ENCODE peak calls at places on chromosomes 2 and 18, in six cellular contexts. One of them, this sample, is unnamed.
A peak's percentile ranks its signal among the peaks of the same experiment; 100 is the strongest.

GRCh38 chr2:23376972-23377371 is 8.0 kb upstream of the KLHL29 start:
- DNase-seq in GM23248: no peak
- DNase-seq in PC-3: no peak
- DNase-seq in SK-N-SH: no peak
- DNase-seq in MM.1S: no peak
- DNase-seq in HCT116: no peak
- DNase-seq in this sample: no peak

GRCh38 chr2:98654702-98655488 is 46.5 kb downstream of the UNC50 start:
- DNase-seq in GM23248: no peak
- DNase-seq in PC-3: no peak
- DNase-seq in HCT116: no peak
- DNase-seq in MM.1S: no peak
- DNase-seq in SK-N-SH: peak; percentile 12
- DNase-seq in this sample: no peak

GRCh38 chr2:171878481-171878993 is 15.5 kb downstream of the SLC25A12 start:
- DNase-seq in GM23248: peak; percentile 78
- DNase-seq in SK-N-SH: no peak
- DNase-seq in PC-3: no peak
- DNase-seq in HCT116: no peak
- DNase-seq in MM.1S: no peak
- DNase-seq in this sample: no peak

GRCh38 chr2:174062934-174063333 is 97.8 kb upstream of the SP3 start:
- DNase-seq in HCT116: no peak
- DNase-seq in SK-N-SH: no peak
- DNase-seq in PC-3: no peak
- DNase-seq in MM.1S: no peak
- DNase-seq in GM23248: no peak
- DNase-seq in this sample: peak; percentile 80

GRCh38 chr2:18456026-18456425 is 104.4 kb downstream of the RDH14 start:
- DNase-seq in GM23248: peak; percentile 32
- DNase-seq in MM.1S: no peak
- DNase-seq in PC-3: no peak
- DNase-seq in HCT116: no peak
- DNase-seq in SK-N-SH: no peak
- DNase-seq in this sample: no peak

GRCh38 chr18:27715751-27716150 is 461.2 kb downstream of the CDH2 start:
- DNase-seq in HCT116: no peak
- DNase-seq in SK-N-SH: no peak
- DNase-seq in MM.1S: no peak
- DNase-seq in GM23248: peak; percentile 7
- DNase-seq in PC-3: no peak
- DNase-seq in this sample: no peak

GRCh38 chr18:13381907-13382682 is 163.5 kb downstream of the LDLRAD4 start:
- DNase-seq in SK-N-SH: peak; percentile 73
- DNase-seq in HCT116: no peak
- DNase-seq in GM23248: peak; percentile 78
- DNase-seq in MM.1S: peak; percentile 54
- DNase-seq in PC-3: no peak
- DNase-seq in this sample: no peak

GRCh38 chr18:3902676-3903075 is 452.7 kb downstream of the TGIF1 start:
- DNase-seq in MM.1S: no peak
- DNase-seq in SK-N-SH: no peak
- DNase-seq in PC-3: no peak
- DNase-seq in GM23248: peak; percentile 7
- DNase-seq in HCT116: no peak
- DNase-seq in this sample: peak; percentile 9

GRCh38 chr18:49052891-49053644 is 102.3 kb upstream of the SMAD7 start:
- DNase-seq in PC-3: peak; percentile 41
- DNase-seq in HCT116: no peak
- DNase-seq in SK-N-SH: peak; percentile 75
- DNase-seq in MM.1S: no peak
- DNase-seq in GM23248: peak; percentile 98
- DNase-seq in this sample: no peak

GRCh38 chr18:23540867-23541266 is 37.6 kb downstream of the RMC1 start:
- DNase-seq in MM.1S: peak; percentile 62
- DNase-seq in GM23248: no peak
- DNase-seq in HCT116: no peak
- DNase-seq in PC-3: no peak
- DNase-seq in SK-N-SH: no peak
- DNase-seq in this sample: no peak

GRCh38 chr2:8547284-8548064 is 134.4 kb upstream of the ID2 start:
- DNase-seq in SK-N-SH: no peak
- DNase-seq in GM23248: no peak
- DNase-seq in HCT116: no peak
- DNase-seq in PC-3: no peak
- DNase-seq in MM.1S: no peak
- DNase-seq in this sample: no peak

GRCh38 chr2:220748875-220749479 is 823.1 kb downstream of the EPHA4 start:
- DNase-seq in SK-N-SH: no peak
- DNase-seq in GM23248: no peak
- DNase-seq in PC-3: no peak
- DNase-seq in HCT116: no peak
- DNase-seq in MM.1S: no peak
- DNase-seq in this sample: peak; percentile 34

GRCh38 chr18:46716827-46717226 is 40.0 kb downstream of the ST8SIA5 start:
- DNase-seq in GM23248: no peak
- DNase-seq in SK-N-SH: no peak
- DNase-seq in PC-3: no peak
- DNase-seq in HCT116: no peak
- DNase-seq in MM.1S: no peak
- DNase-seq in this sample: no peak

GRCh38 chr18:75507636-75508035 is 80.1 kb upstream of the SMIM21 start:
- DNase-seq in PC-3: no peak
- DNase-seq in HCT116: no peak
- DNase-seq in GM23248: no peak
- DNase-seq in MM.1S: no peak
- DNase-seq in SK-N-SH: no peak
- DNase-seq in this sample: no peak

GRCh38 chr18:58605027-58606020 is 23.6 kb downstream of the ALPK2 start:
- DNase-seq in GM23248: peak; percentile 65
- DNase-seq in HCT116: peak; percentile 56
- DNase-seq in SK-N-SH: no peak
- DNase-seq in PC-3: peak; percentile 79
- DNase-seq in MM.1S: no peak
- DNase-seq in this sample: no peak

GRCh38 chr2:173644146-173644545 is 289.5 kb downstream of the CDCA7 start:
- DNase-seq in SK-N-SH: no peak
- DNase-seq in MM.1S: no peak
- DNase-seq in PC-3: peak; percentile 65
- DNase-seq in GM23248: peak; percentile 88
- DNase-seq in HCT116: no peak
- DNase-seq in this sample: no peak

GRCh38 chr2:109260886-109261700 is 132.1 kb downstream of the SH3RF3 start:
- DNase-seq in GM23248: peak; percentile 49
- DNase-seq in SK-N-SH: no peak
- DNase-seq in PC-3: peak; percentile 18
- DNase-seq in HCT116: no peak
- DNase-seq in MM.1S: peak; percentile 28
- DNase-seq in this sample: peak; percentile 32

GRCh38 chr2:70977605-70978205 is 725 bp upstream of the ANKRD53 start:
- DNase-seq in PC-3: peak; percentile 57
- DNase-seq in HCT116: no peak
- DNase-seq in MM.1S: peak; percentile 41
- DNase-seq in GM23248: peak; percentile 95
- DNase-seq in SK-N-SH: peak; percentile 7
- DNase-seq in this sample: no peak

GRCh38 chr18:40738321-40738880 is 1216.6 kb upstream of the PIK3C3 start:
- DNase-seq in MM.1S: peak; percentile 90
- DNase-seq in GM23248: no peak
- DNase-seq in PC-3: no peak
- DNase-seq in SK-N-SH: no peak
- DNase-seq in HCT116: no peak
- DNase-seq in this sample: no peak

GRCh38 chr2:197360744-197361156 is 50.2 kb upstream of the ANKRD44 start:
- DNase-seq in SK-N-SH: peak; percentile 68
- DNase-seq in PC-3: no peak
- DNase-seq in GM23248: peak; percentile 79
- DNase-seq in MM.1S: no peak
- DNase-seq in HCT116: no peak
- DNase-seq in this sample: no peak

GRCh38 chr2:138609446-138609845 is 107.9 kb downstream of the SPOPL start:
- DNase-seq in GM23248: no peak
- DNase-seq in SK-N-SH: no peak
- DNase-seq in PC-3: no peak
- DNase-seq in MM.1S: no peak
- DNase-seq in HCT116: no peak
- DNase-seq in this sample: no peak

GRCh38 chr18:27382477-27383216 is 197.5 kb upstream of the CHST9 start:
- DNase-seq in GM23248: no peak
- DNase-seq in HCT116: no peak
- DNase-seq in SK-N-SH: no peak
- DNase-seq in PC-3: no peak
- DNase-seq in MM.1S: no peak
- DNase-seq in this sample: no peak

GRCh38 chr18:48419268-48420022 is 10.3 kb upstream of the ZBTB7C start:
- DNase-seq in PC-3: no peak
- DNase-seq in MM.1S: no peak
- DNase-seq in SK-N-SH: no peak
- DNase-seq in GM23248: no peak
- DNase-seq in HCT116: no peak
- DNase-seq in this sample: no peak

DNA sequence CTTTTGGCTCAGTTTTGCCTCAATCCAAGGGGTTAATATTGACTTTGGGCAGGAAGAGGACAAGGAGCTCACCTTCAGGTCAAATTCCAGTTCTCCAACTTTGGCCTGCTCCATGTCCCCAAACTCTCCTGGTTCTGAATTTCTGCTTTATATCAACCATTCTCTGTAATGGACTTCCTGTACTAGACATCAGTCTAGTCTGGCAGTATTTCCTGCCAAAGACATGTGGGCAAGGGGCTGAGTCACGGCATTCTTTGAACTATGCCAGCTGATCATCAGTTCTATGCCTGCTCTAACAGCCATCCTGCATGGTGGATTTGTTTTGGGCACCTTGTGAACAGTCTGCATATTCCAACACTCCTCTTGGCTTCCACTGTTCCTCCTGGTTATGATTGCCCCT is 199.4 kb downstream of the ZEB2 start:
- DNase-seq in PC-3: peak; percentile 78
- DNase-seq in SK-N-SH: no peak
- DNase-seq in HCT116: no peak
- DNase-seq in MM.1S: no peak
- DNase-seq in GM23248: peak; percentile 79
- DNase-seq in this sample: no peak
- H3K4me2 ChIP-seq in PC-3: no peak overlapping the region
- H3K4me2 ChIP-seq in SK-N-SH: peak overlapping the region; percentile 38
- H3K4me2 ChIP-seq in HCT116: no peak overlapping the region
- H3K4me2 ChIP-seq in MM.1S: no peak overlapping the region
- H3K4me2 ChIP-seq in GM23248: no peak overlapping the region
- H3K4me2 ChIP-seq in this sample: no peak overlapping the region

DNA sequence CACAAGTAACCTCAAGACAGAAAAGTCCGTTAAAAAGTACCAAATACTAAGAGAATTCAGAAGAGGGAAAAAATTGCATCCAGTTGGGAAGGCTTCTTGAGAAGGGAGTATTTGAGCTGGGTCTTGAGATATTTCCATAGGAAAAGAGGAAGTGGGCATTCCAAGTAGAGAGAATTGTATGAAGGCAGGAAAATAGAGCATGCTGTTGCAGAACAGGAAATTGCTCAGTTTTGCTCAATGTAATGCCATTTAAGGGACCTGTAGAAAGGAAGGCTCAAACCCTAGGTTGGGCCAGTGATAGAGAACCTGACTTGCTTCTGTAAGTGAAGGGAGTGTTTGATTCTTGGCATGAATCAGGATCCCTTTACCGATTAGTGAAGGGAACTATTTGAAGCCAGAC is 1.0 kb upstream of the ZC3H8 start:
- DNase-seq in GM23248: no peak
- DNase-seq in MM.1S: no peak
- DNase-seq in SK-N-SH: no peak
- DNase-seq in PC-3: no peak
- DNase-seq in HCT116: no peak
- DNase-seq in this sample: no peak
- TF ChIP-seq EZH2phosphoT487 in GM23248: no peak
- TF ChIP-seq EZH2phosphoT487 in MM.1S: no peak
- TF ChIP-seq EZH2phosphoT487 in SK-N-SH: no peak
- TF ChIP-seq EZH2phosphoT487 in PC-3: no peak
- TF ChIP-seq EZH2phosphoT487 in HCT116: no peak
- TF ChIP-seq EZH2phosphoT487 in this sample: no peak

GRCh38 chr2:217330647-217331046 is 470.8 kb upstream of the TNP1 start:
- DNase-seq in GM23248: no peak
- DNase-seq in SK-N-SH: no peak
- DNase-seq in HCT116: no peak
- DNase-seq in PC-3: no peak
- DNase-seq in MM.1S: no peak
- DNase-seq in this sample: no peak

GRCh38 chr2:217326238-217327022 is 466.6 kb upstream of the TNP1 start:
- DNase-seq in GM23248: peak; percentile 38
- DNase-seq in PC-3: peak; percentile 40
- DNase-seq in HCT116: no peak
- DNase-seq in SK-N-SH: peak; percentile 5
- DNase-seq in MM.1S: no peak
- DNase-seq in this sample: no peak

GRCh38 chr2:217329023-217329431 is 469.2 kb upstream of the TNP1 start:
- DNase-seq in HCT116: no peak
- DNase-seq in MM.1S: no peak
- DNase-seq in SK-N-SH: no peak
- DNase-seq in PC-3: no peak
- DNase-seq in GM23248: no peak
- DNase-seq in this sample: no peak

GRCh38 chr2:217325810-217326209 is 465.9 kb upstream of the TNP1 start:
- DNase-seq in PC-3: no peak
- DNase-seq in SK-N-SH: no peak
- DNase-seq in MM.1S: no peak
- DNase-seq in HCT116: no peak
- DNase-seq in GM23248: no peak
- DNase-seq in this sample: no peak

GRCh38 chr2:217327981-217328760 is 468.3 kb upstream of the TNP1 start:
- DNase-seq in HCT116: no peak
- DNase-seq in GM23248: no peak
- DNase-seq in PC-3: no peak
- DNase-seq in SK-N-SH: no peak
- DNase-seq in MM.1S: no peak
- DNase-seq in this sample: no peak
- H3K9ac ChIP-seq in HCT116: no peak overlapping the region
- H3K9ac ChIP-seq in GM23248: no peak overlapping the region
- H3K9ac ChIP-seq in PC-3: no peak overlapping the region
- H3K9ac ChIP-seq in SK-N-SH: no peak overlapping the region
- H3K9ac ChIP-seq in MM.1S: no peak overlapping the region
- H3K9ac ChIP-seq in this sample: no peak overlapping the region

DNA sequence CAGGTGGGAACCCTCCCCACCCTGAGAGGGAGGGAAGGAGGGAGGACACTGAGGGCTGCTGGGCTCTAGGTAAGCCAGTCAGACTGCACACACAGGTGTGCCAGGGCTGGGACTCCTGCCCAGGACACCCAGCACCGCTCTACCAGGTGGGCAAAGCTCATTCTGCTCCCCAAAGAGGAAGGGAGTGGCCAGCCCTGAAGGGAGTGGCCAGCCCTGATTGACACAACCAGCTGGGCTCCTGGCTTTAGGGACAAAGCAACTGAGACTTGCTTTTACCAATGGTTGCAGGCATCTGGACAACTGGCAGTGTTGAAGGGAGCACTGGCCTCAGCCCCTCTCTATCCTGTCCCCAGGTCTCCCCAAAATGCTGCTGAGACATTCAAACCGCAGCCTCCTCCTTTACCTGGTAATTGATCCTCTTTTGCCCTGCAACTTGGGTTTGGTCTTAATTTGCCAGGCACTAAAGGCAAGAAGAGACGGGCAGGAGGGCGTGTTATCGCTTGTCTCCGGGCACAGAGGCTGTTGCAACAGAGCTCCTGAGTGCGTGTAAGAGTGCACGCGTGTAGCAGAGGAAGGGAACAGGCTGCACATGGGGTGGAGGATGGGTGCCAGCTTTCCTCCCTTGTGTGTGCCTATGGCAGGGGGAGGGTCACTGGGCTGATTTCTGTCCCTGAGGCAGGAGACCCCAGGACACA is 14.5 kb upstream of the FOSL2 start:
- DNase-seq in GM23248: no peak
- DNase-seq in PC-3: peak; percentile 15
- DNase-seq in SK-N-SH: no peak
- DNase-seq in HCT116: no peak
- DNase-seq in MM.1S: no peak
- DNase-seq in this sample: peak; percentile 41
- H3K4me2 ChIP-seq in GM23248: no peak overlapping the region
- H3K4me2 ChIP-seq in PC-3: no peak overlapping the region
- H3K4me2 ChIP-seq in SK-N-SH: no peak overlapping the region
- H3K4me2 ChIP-seq in HCT116: no peak overlapping the region
- H3K4me2 ChIP-seq in MM.1S: no peak overlapping the region
- H3K4me2 ChIP-seq in this sample: no peak overlapping the region